ENCODE peak calls at places on chromosome 2, in four cellular contexts. Z, N, W and S are unnamed samples. For H3K4me1, the result is how much of the 10 kb centered on the place peaks cover.

GRCh38 chr2:226187126-226187525 is 612.5 kb downstream of the IRS1 start:
- DNase-seq in Z (no peak), N (no peak), W (no peak), S (no peak)

GRCh38 chr2:59584958-59585357 is 968.5 kb downstream of the BCL11A start:
- DNase-seq in Z (no peak), N (no peak), W (no peak), S (peak)

GRCh38 chr2:135149251-135149650 is 97.2 kb downstream of the RAB3GAP1 start:
- DNase-seq in Z (peak), N (peak), W (no peak), S (no peak)

GRCh38 chr2:129760669-129761068 is 218.8 kb upstream of the RAB6C start:
- DNase-seq in Z (no peak), N (no peak), W (no peak), S (no peak)

GRCh38 chr2:62568074-62568473 is 62.1 kb upstream of the TMEM17 start:
- DNase-seq in Z (no peak), N (no peak), W (no peak), S (no peak)

GRCh38 chr2:11314482-11314881 is 30.0 kb downstream of the ROCK2 start:
- DNase-seq in Z (no peak), N (peak), W (no peak), S (no peak)

GRCh38 chr2:240216197-240216596 is 75.7 kb upstream of the OTOS start:
- DNase-seq in Z (no peak), N (no peak), W (no peak), S (no peak)

GRCh38 chr2:147521936-147522335 is 322.9 kb upstream of the ACVR2A start:
- DNase-seq in Z (no peak), N (no peak), W (no peak), S (no peak)

GRCh38 chr2:186755066-186755465 is 61.2 kb downstream of the FAM171B start:
- DNase-seq in Z (no peak), N (peak), W (no peak), S (no peak)

GRCh38 chr2:174120346-174120745 is 128.0 kb downstream of the OLA1 start:
- DNase-seq in Z (peak), N (peak), W (no peak), S (no peak)

GRCh38 chr2:105597011-105597830 is 147.5 kb upstream of the NCK2 start:
- DNase-seq in Z (no peak), N (no peak), W (no peak), S (no peak)

GRCh38 chr2:211367711-211368110 is 811.3 kb downstream of the CPS1 start:
- DNase-seq in Z (no peak), N (no peak), W (no peak), S (no peak)

GRCh38 chr2:69652206-69652605 is 8.7 kb upstream of the AAK1 start:
- DNase-seq in Z (peak), N (peak), W (no peak), S (no peak)

GRCh38 chr2:72602711-72603110 is 223.1 kb downstream of the EXOC6B start:
- DNase-seq in Z (no peak), N (no peak), W (no peak), S (no peak)

GRCh38 chr2:39300044-39300820 is 56.5 kb upstream of the CDKL4 start:
- DNase-seq in Z (no peak), N (no peak), W (no peak), S (no peak)

GRCh38 chr2:70603066-70603465 is 49.4 kb upstream of the TGFA start:
- DNase-seq in Z (no peak), N (no peak), W (no peak), S (no peak)

GRCh38 chr2:80238692-80239469 is 65.7 kb downstream of the LRRTM1 start:
- DNase-seq in Z (peak), N (peak), W (peak), S (peak)

GRCh38 chr2:37881397-37881796 is 43.7 kb upstream of the RMDN2 start:
- DNase-seq in Z (no peak), N (no peak), W (no peak), S (no peak)

GRCh38 chr2:40400336-40400953 is 51.4 kb downstream of the SLC8A1 start:
- DNase-seq in Z (no peak), N (no peak), W (no peak), S (no peak)

GRCh38 chr2:223526106-223526505 is 76.1 kb downstream of the SCG2 start:
- DNase-seq in Z (no peak), N (no peak), W (no peak), S (no peak)

GRCh38 chr2:192247456-192247855 is 52.7 kb upstream of the TMEFF2 start:
- DNase-seq in Z (no peak), N (peak), W (no peak), S (no peak)

GRCh38 chr2:186384226-186384625 is 101.8 kb upstream of the ZC3H15 start:
- DNase-seq in Z (no peak), N (no peak), W (no peak), S (no peak)

GRCh38 chr2:20623741-20624155 is 27.1 kb downstream of the HS1BP3 start:
- DNase-seq in Z (no peak), N (no peak), W (no peak), S (no peak)

GRCh38 chr2:128293870-128294455 is 24.7 kb downstream of the HS6ST1 start:
- DNase-seq in Z (no peak), N (no peak), W (no peak), S (no peak)

GRCh38 chr2:219557791-219558785 is 13.3 kb downstream of the OBSL1 start:
- DNase-seq in Z (no peak), N (no peak), W (no peak), S (no peak)

GRCh38 chr2:73203055-73203681 is 794 bp downstream of the NOTO start:
- DNase-seq in Z (peak), N (no peak), W (no peak), S (peak)

GRCh38 chr2:17578466-17578928 is 38.0 kb downstream of the VSNL1 start:
- DNase-seq in Z (no peak), N (no peak), W (no peak), S (peak)

GRCh38 chr2:140199312-140199711 is 1419.1 kb upstream of the NXPH2 start:
- DNase-seq in Z (no peak), N (no peak), W (no peak), S (no peak)

GRCh38 chr2:45494275-45494977 is 116.6 kb downstream of the SRBD1 start:
- DNase-seq in Z (peak), N (peak), W (peak), S (no peak)

GRCh38 chr2:1676913-1677832 is 67.1 kb downstream of the PXDN start:
- DNase-seq in Z (no peak), N (no peak), W (no peak), S (no peak)

GRCh38 chr2:16713011-16713423 is 47.4 kb upstream of the CYRIA start:
- DNase-seq in Z (no peak), N (no peak), W (no peak), S (no peak)

GRCh38 chr2:239329972-239330572 is 70.7 kb downstream of the HDAC4 start:
- DNase-seq in Z (no peak), N (no peak), W (no peak), S (no peak)

GRCh38 chr2:172674034-172674967 is 61.3 kb upstream of the RAPGEF4 start:
- DNase-seq in Z (peak), N (no peak), W (peak), S (peak)

GRCh38 chr2:159612255-159612901 is 4.0 kb downstream of the BAZ2B start:
- DNase-seq in Z (peak), N (peak), W (peak), S (no peak)

GRCh38 chr2:238856713-238857567 is 9.1 kb downstream of the TWIST2 start:
- DNase-seq in Z (no peak), N (no peak), W (no peak), S (no peak)

GRCh38 chr2:58734365-58734764 is 493.2 kb upstream of the FANCL start:
- DNase-seq in Z (peak), N (peak), W (no peak), S (no peak)

GRCh38 chr2:189440644-189440946 is 679 bp upstream of the WDR75 start:
- DNase-seq in Z (no peak), N (no peak), W (no peak), S (no peak)

GRCh38 chr2:189441709-189442074 is 418 bp downstream of the WDR75 start:
- DNase-seq in Z (no peak), N (no peak), W (no peak), S (no peak)

GRCh38 chr2:189444322-189444721 is 3.0 kb downstream of the WDR75 start:
- DNase-seq in Z (peak), N (peak), W (no peak), S (no peak)

GRCh38 chr2:189440947-189441708 is at the start of gene WDR75:
- DNase-seq in Z (peak), N (peak), W (peak), S (peak)

GRCh38 chr2:189442468-189442867 is 1.2 kb downstream of the WDR75 start:
- DNase-seq in Z (no peak), N (no peak), W (no peak), S (no peak)
- H4K91ac ChIP-seq in Z (no peak), N (no peak), W (no peak), S (no peak)

GRCh38 chr2:24579053-24579803 is 88.2 kb downstream of the NCOA1 start:
- DNase-seq in Z (no peak), N (no peak), W (no peak), S (no peak)

GRCh38 chr2:24571828-24572442 is 80.9 kb downstream of the NCOA1 start:
- DNase-seq in Z (no peak), N (no peak), W (no peak), S (no peak)

GRCh38 chr2:24576617-24577016 is 85.6 kb downstream of the NCOA1 start:
- DNase-seq in Z (no peak), N (no peak), W (no peak), S (no peak)

GRCh38 chr2:24577481-24577880 is 86.4 kb downstream of the NCOA1 start:
- DNase-seq in Z (peak), N (no peak), W (no peak), S (no peak)

DNA sequence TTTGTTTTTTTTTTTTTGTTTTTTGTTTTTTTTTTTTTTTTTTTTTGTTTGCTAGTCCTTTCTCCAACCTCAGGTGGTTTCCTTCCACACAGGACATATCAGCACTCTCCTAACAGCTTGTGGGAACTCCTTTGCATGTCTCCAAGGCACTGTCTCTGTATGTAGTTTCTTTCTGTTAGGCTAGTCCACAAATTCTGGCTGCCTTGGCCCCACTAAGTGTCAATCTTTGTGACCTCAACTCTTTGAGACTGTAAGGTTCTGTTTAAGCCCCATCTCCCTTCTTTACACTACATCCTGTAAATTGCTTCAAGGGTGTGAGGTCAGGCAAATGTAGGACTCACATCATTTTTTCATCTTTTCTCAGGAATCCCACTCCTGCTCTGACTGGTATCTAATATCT is 85.1 kb downstream of the NCOA1 start:
- DNase-seq in Z (no peak), N (no peak), W (no peak), S (no peak)
- H3K4me1 ChIP-seq in Z (under half), N (under half), W (under half), S (under half)

GRCh38 chr2:112585400-112585799 is 991 bp downstream of the CHCHD5 start:
- DNase-seq in Z (no peak), N (no peak), W (no peak), S (no peak)

GRCh38 chr2:112584134-112584890 is at the start of gene CHCHD5:
- DNase-seq in Z (peak), N (peak), W (peak), S (peak)

GRCh38 chr2:112584891-112585250 is 462 bp downstream of the CHCHD5 start:
- DNase-seq in Z (peak), N (no peak), W (no peak), S (no peak)

GRCh38 chr2:112582314-112582746 is 2.1 kb upstream of the CHCHD5 start:
- DNase-seq in Z (peak), N (peak), W (no peak), S (no peak)

GRCh38 chr2:112583497-112584133 is 794 bp upstream of the CHCHD5 start:
- DNase-seq in Z (peak), N (no peak), W (no peak), S (no peak)
- H4K91ac ChIP-seq in Z (peak), N (peak), W (peak), S (no peak)

DNA sequence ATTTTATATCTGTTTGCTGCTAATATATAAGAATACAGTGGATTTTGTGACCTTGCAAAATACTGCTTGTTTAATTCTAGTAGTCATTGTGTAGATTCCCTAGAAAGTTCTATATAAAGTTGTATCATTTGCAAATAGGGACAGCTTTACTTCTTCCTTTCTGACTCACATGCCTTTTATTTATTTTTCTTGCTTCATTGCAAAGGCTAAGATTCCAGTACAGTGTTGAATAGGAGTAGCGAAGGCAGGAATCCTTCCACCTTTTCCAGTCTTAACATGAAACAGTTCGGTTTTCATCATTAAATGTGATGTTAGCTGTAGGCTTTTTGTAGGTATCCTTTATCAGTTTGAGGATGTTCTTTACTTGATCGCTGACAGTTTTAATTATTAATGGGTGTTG is 58.1 kb downstream of the DGKD start:
- DNase-seq in Z (no peak), N (peak), W (no peak), S (no peak)
- H3K4me1 ChIP-seq in Z (under half), N (under half), W (under half), S (under half)

GRCh38 chr2:231357048-231357447 is 38.5 kb upstream of the B3GNT7 start:
- DNase-seq in Z (no peak), N (no peak), W (no peak), S (no peak)

GRCh38 chr2:231356474-231356849 is 39.0 kb upstream of the B3GNT7 start:
- DNase-seq in Z (no peak), N (peak), W (no peak), S (no peak)

GRCh38 chr2:231357931-231358330 is 37.6 kb upstream of the B3GNT7 start:
- DNase-seq in Z (no peak), N (no peak), W (no peak), S (no peak)

GRCh38 chr2:231353469-231353868 is 42.0 kb upstream of the B3GNT7 start:
- DNase-seq in Z (no peak), N (no peak), W (no peak), S (no peak)

GRCh38 chr2:231355802-231356473 is 39.6 kb upstream of the B3GNT7 start:
- DNase-seq in Z (no peak), N (no peak), W (no peak), S (no peak)
- H4K91ac ChIP-seq in Z (peak), N (no peak), W (no peak), S (no peak)

DNA sequence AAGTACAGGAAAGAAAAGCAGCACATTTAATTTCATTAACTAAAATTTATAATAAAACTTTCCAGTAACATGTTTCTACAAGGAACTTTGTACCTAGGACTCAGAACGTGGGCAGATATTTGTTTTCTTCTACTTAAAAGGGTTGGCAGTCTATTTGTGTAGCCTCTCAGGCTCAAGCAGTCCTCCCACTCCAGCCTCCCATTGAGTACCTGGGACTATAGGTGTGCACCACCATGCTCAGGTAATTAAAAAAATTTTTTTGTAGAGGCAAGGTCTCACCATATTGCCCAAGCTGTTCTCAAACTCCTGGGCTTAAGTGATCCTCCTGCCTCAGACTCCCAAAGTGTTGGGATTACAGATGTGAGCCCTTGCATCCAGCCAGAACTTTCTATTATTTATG is 36.8 kb downstream of the UGP2 start:
- DNase-seq in Z (no peak), N (no peak), W (no peak), S (no peak)
- H3K4me1 ChIP-seq in Z (under half), N (under half), W (under half), S (under half)

GRCh38 chr2:7907041-7907440 is 774.8 kb upstream of the ID2 start:
- DNase-seq in Z (no peak), N (no peak), W (no peak), S (no peak)

GRCh38 chr2:7905756-7906155 is 776.1 kb upstream of the ID2 start:
- DNase-seq in Z (no peak), N (no peak), W (no peak), S (no peak)

GRCh38 chr2:7902251-7902765 is 779.5 kb upstream of the ID2 start:
- DNase-seq in Z (no peak), N (no peak), W (no peak), S (no peak)

GRCh38 chr2:7900593-7900992 is 781.3 kb upstream of the ID2 start:
- DNase-seq in Z (no peak), N (peak), W (no peak), S (no peak)

DNA sequence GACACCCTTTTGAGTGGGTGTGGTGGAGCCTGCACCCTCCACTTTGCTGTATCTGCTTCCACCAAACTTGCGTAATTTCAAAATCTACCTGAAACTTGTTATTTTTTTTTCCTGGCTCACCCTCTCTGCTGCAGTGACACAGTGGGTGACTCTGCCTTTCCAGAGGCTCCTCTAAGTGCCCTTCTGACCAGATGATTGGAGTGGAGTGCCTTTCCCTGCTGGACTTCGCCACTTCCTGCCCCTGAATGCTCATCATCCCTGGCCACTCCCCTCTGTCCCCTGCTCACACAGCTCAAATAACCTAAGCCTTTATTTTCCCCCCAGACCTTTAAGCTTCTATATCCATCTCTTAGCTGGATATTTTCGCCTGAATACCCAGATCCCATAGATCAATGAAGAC is 777.5 kb upstream of the ID2 start:
- DNase-seq in Z (no peak), N (no peak), W (no peak), S (no peak)
- H4K91ac ChIP-seq in Z (no peak), N (no peak), W (no peak), S (no peak)

GRCh38 chr2:23107341-23107941 is 277.5 kb upstream of the KLHL29 start:
- DNase-seq in Z (no peak), N (no peak), W (no peak), S (no peak)
- H3K4me1 ChIP-seq in Z (under half), N (under half), W (under half), S (under half)